ENCODE peak calls at places on chromosomes 12 and 14, in nine cellular contexts. K, G, T, Y, I, V, S, W and Q are unnamed samples.

GRCh38 chr12:85029456-85029855 is 6.6 kb downstream of the TSPAN19 start:
- DNase-seq in S (no peak), T (no peak), W (peak), I (peak), G (no peak), K (no peak), V (no peak), Y (no peak), Q (no peak)

GRCh38 chr14:23862513-23862912 is 91.1 kb upstream of the DHRS4 start:
- DNase-seq in G (no peak), W (no peak), Y (no peak), S (no peak), I (no peak), K (no peak), V (no peak), T (no peak), Q (no peak)

GRCh38 chr14:74913986-74914573 is 9.0 kb downstream of the RPS6KL1 start:
- DNase-seq in T (peak), W (peak), V (no peak), I (peak), K (peak), G (no peak), Y (no peak), S (peak), Q (no peak)

GRCh38 chr12:86174188-86174587 is 82.0 kb downstream of the MGAT4C start:
- DNase-seq in W (no peak), S (no peak), G (no peak), V (no peak), T (no peak), Y (no peak), I (no peak), K (no peak), Q (no peak)

GRCh38 chr14:67418368-67419174 is 6.6 kb upstream of the PLEK2 start:
- DNase-seq in T (no peak), W (no peak), V (no peak), I (peak), G (no peak), Y (no peak), K (no peak), S (no peak), Q (no peak)

GRCh38 chr14:74973003-74973614 is 17.7 kb upstream of the PGF start:
- DNase-seq in Y (no peak), S (peak), V (no peak), W (no peak), G (no peak), T (peak), K (no peak), I (no peak), Q (no peak)

GRCh38 chr14:104545151-104545931 is 34.2 kb upstream of the C14orf180 start:
- DNase-seq in Y (no peak), T (no peak), S (no peak), K (no peak), I (peak), W (peak), G (no peak), V (no peak), Q (no peak)

GRCh38 chr12:32577328-32577727 is 101.8 kb upstream of the DNM1L start:
- DNase-seq in V (no peak), W (no peak), G (no peak), Y (no peak), S (no peak), I (no peak), K (no peak), T (no peak), Q (no peak)

GRCh38 chr12:120194534-120195395 is at the start of gene GCN1:
- DNase-seq in S (peak), K (peak), I (peak), V (peak), Y (peak), T (peak), W (peak), G (no peak), Q (peak)

GRCh38 chr12:91774471-91774921 is 371.1 kb downstream of the BTG1 start:
- DNase-seq in Y (no peak), V (no peak), W (no peak), I (no peak), T (no peak), K (no peak), S (no peak), G (no peak), Q (no peak)

GRCh38 chr12:57498143-57498524 is 10.3 kb downstream of the MARS1 start:
- DNase-seq in K (no peak), T (no peak), S (no peak), W (no peak), G (no peak), I (no peak), V (no peak), Y (no peak), Q (no peak)

GRCh38 chr12:1552978-1553471 is 41.4 kb downstream of the FBXL14 start:
- DNase-seq in G (no peak), T (no peak), K (no peak), V (no peak), I (no peak), S (no peak), W (no peak), Y (no peak), Q (no peak)

GRCh38 chr12:98002887-98003493 is 512.4 kb upstream of the TMPO start:
- DNase-seq in T (peak), K (peak), I (peak), Y (peak), G (no peak), V (no peak), W (peak), S (peak), Q (no peak)

GRCh38 chr12:14260011-14260993 is 105.2 kb upstream of the ATF7IP start:
- DNase-seq in G (peak), T (no peak), I (peak), S (peak), V (no peak), W (peak), K (no peak), Y (no peak), Q (no peak)

GRCh38 chr12:5438671-5439200 is 6.8 kb downstream of the NTF3 start:
- DNase-seq in S (no peak), V (no peak), T (no peak), G (no peak), I (peak), K (no peak), W (no peak), Y (no peak), Q (no peak)

GRCh38 chr14:69285661-69286255 is 25.8 kb downstream of the GALNT16 start:
- DNase-seq in Y (no peak), T (no peak), W (no peak), K (no peak), G (no peak), V (no peak), I (no peak), S (no peak), Q (no peak)

GRCh38 chr14:101078105-101078891 is 174.8 kb upstream of the RTL1 start:
- DNase-seq in V (no peak), I (no peak), T (no peak), G (no peak), S (no peak), Y (no peak), K (no peak), W (no peak), Q (no peak)

GRCh38 chr14:90599748-90600507 is 203.1 kb downstream of the CALM1 start:
- DNase-seq in T (no peak), K (no peak), W (peak), S (no peak), V (no peak), G (no peak), I (peak), Y (no peak), Q (no peak)

GRCh38 chr12:50201987-50202521 is 34.9 kb upstream of the CERS5 start:
- DNase-seq in V (no peak), T (no peak), W (no peak), Y (no peak), I (peak), G (no peak), K (no peak), S (no peak), Q (no peak)

GRCh38 chr12:108332791-108333382 is 6.2 kb downstream of the CMKLR1 start:
- DNase-seq in K (no peak), V (no peak), S (no peak), G (no peak), Y (no peak), W (peak), I (no peak), T (no peak), Q (no peak)

GRCh38 chr14:25048170-25049126 is 1.5 kb downstream of the STXBP6 start:
- DNase-seq in T (no peak), V (no peak), S (no peak), K (no peak), I (no peak), Y (no peak), G (no peak), W (peak), Q (no peak)

GRCh38 chr12:101695698-101696097 is 1.7 kb upstream of the CHPT1 start:
- DNase-seq in S (no peak), I (peak), T (no peak), V (no peak), G (no peak), K (no peak), W (no peak), Y (no peak), Q (no peak)

GRCh38 chr14:104296388-104297312 is 158.3 kb downstream of the KIF26A start:
- DNase-seq in S (no peak), G (no peak), W (no peak), K (peak), Y (no peak), V (no peak), I (no peak), T (no peak), Q (no peak)

GRCh38 chr12:20280515-20280914 is 87.8 kb upstream of the PDE3A start:
- DNase-seq in Y (no peak), I (no peak), G (no peak), K (no peak), W (no peak), V (no peak), T (no peak), S (no peak), Q (no peak)

GRCh38 chr12:130070017-130070653 is 92.1 kb upstream of the FZD10 start:
- DNase-seq in Y (no peak), G (no peak), K (no peak), V (no peak), S (no peak), I (no peak), W (peak), T (no peak), Q (no peak)

GRCh38 chr14:101813171-101813759 is 51.8 kb downstream of the PPP2R5C start:
- DNase-seq in K (no peak), G (no peak), Y (no peak), V (no peak), W (no peak), I (no peak), S (no peak), T (no peak), Q (no peak)

GRCh38 chr12:78864483-78865296 is at the start of gene SYT1:
- DNase-seq in G (no peak), S (peak), V (no peak), I (peak), W (peak), K (peak), T (peak), Y (no peak), Q (no peak)